ENCODE peak calls at places on chromosomes 1 and 21, in four cellular contexts. One of them, this sample, is unnamed.

GRCh38 chr1:118247593-118247992 is 62.6 kb upstream of the SPAG17 start:
- DNase-seq in HS-5: no peak
- DNase-seq in EL: peak; percentile 16
- DNase-seq in GM03348: peak; percentile 24
- DNase-seq in this sample: peak; percentile 39

GRCh38 chr1:25774921-25775774 is 24.8 kb upstream of the SELENON start:
- DNase-seq in EL: no peak
- DNase-seq in GM03348: no peak
- DNase-seq in HS-5: no peak
- DNase-seq in this sample: no peak

GRCh38 chr1:6167391-6168303 is 12.5 kb downstream of the CHD5 start:
- DNase-seq in GM03348: no peak
- DNase-seq in EL: no peak
- DNase-seq in HS-5: no peak
- DNase-seq in this sample: no peak

GRCh38 chr1:243708210-243708609 is 141.8 kb downstream of the AKT3 start:
- DNase-seq in EL: no peak
- DNase-seq in HS-5: no peak
- DNase-seq in GM03348: no peak
- DNase-seq in this sample: no peak

GRCh38 chr1:90534669-90535379 is 182.3 kb downstream of the BARHL2 start:
- DNase-seq in EL: no peak
- DNase-seq in GM03348: no peak
- DNase-seq in HS-5: no peak
- DNase-seq in this sample: no peak

GRCh38 chr1:40034869-40035268 is 5.7 kb upstream of the CAP1 start:
- DNase-seq in GM03348: no peak
- DNase-seq in HS-5: no peak
- DNase-seq in EL: no peak
- DNase-seq in this sample: no peak

GRCh38 chr1:4668738-4669700 is 14.6 kb downstream of the AJAP1 start:
- DNase-seq in GM03348: no peak
- DNase-seq in HS-5: no peak
- DNase-seq in EL: no peak
- DNase-seq in this sample: no peak

GRCh38 chr1:171446396-171446795 is 38.9 kb upstream of the PRRC2C start:
- DNase-seq in EL: no peak
- DNase-seq in GM03348: peak; percentile 11
- DNase-seq in HS-5: no peak
- DNase-seq in this sample: no peak

GRCh38 chr1:53398091-53398490 is 61.1 kb upstream of the DMRTB1 start:
- DNase-seq in HS-5: no peak
- DNase-seq in EL: no peak
- DNase-seq in GM03348: no peak
- DNase-seq in this sample: no peak

GRCh38 chr1:200373811-200374231 is 36.0 kb downstream of the ZNF281 start:
- DNase-seq in GM03348: no peak
- DNase-seq in EL: no peak
- DNase-seq in HS-5: no peak
- DNase-seq in this sample: no peak

GRCh38 chr21:28099296-28099695 is 893.4 kb downstream of the LTN1 start:
- DNase-seq in GM03348: peak; percentile 17
- DNase-seq in HS-5: no peak
- DNase-seq in EL: no peak
- DNase-seq in this sample: peak; percentile 43

GRCh38 chr1:214583113-214583512 is 19.9 kb upstream of the CENPF start:
- DNase-seq in HS-5: no peak
- DNase-seq in EL: no peak
- DNase-seq in GM03348: no peak
- DNase-seq in this sample: no peak

GRCh38 chr1:230333590-230334446 is 92.3 kb downstream of the PGBD5 start:
- DNase-seq in EL: no peak
- DNase-seq in HS-5: no peak
- DNase-seq in GM03348: no peak
- DNase-seq in this sample: no peak

GRCh38 chr21:44571844-44572782 is 1.4 kb upstream of the KRTAP10-4 start:
- DNase-seq in GM03348: no peak
- DNase-seq in EL: no peak
- DNase-seq in HS-5: no peak
- DNase-seq in this sample: no peak

GRCh38 chr1:100034465-100034864 is 64.7 kb downstream of the SLC35A3 start:
- DNase-seq in EL: peak; percentile 23
- DNase-seq in GM03348: peak; percentile 31
- DNase-seq in HS-5: no peak
- DNase-seq in this sample: no peak

GRCh38 chr21:44572959-44573583 is 458 bp upstream of the KRTAP10-4 start:
- DNase-seq in GM03348: no peak
- DNase-seq in EL: no peak
- DNase-seq in HS-5: no peak
- DNase-seq in this sample: no peak

GRCh38 chr1:42952353-42953001 is 6.2 kb downstream of the SLC2A1 start:
- DNase-seq in EL: no peak
- DNase-seq in GM03348: no peak
- DNase-seq in HS-5: no peak
- DNase-seq in this sample: no peak

GRCh38 chr21:45934570-45934969 is 47.0 kb upstream of the COL6A1 start:
- DNase-seq in GM03348: no peak
- DNase-seq in EL: no peak
- DNase-seq in HS-5: no peak
- DNase-seq in this sample: no peak

GRCh38 chr1:82162526-82163420 is 362.0 kb downstream of the ADGRL2 start:
- DNase-seq in EL: no peak
- DNase-seq in HS-5: no peak
- DNase-seq in GM03348: no peak
- DNase-seq in this sample: no peak

GRCh38 chr1:117608213-117608612 is 2.4 kb downstream of the TENT5C start:
- DNase-seq in HS-5: no peak
- DNase-seq in EL: no peak
- DNase-seq in GM03348: no peak
- DNase-seq in this sample: no peak

GRCh38 chr1:184419734-184420161 is 32.9 kb downstream of the C1orf21 start:
- DNase-seq in GM03348: no peak
- DNase-seq in EL: peak; percentile 66
- DNase-seq in HS-5: peak; percentile 34
- DNase-seq in this sample: no peak

GRCh38 chr1:198153103-198153502 is 3.7 kb upstream of the NEK7 start:
- DNase-seq in EL: peak; percentile 52
- DNase-seq in GM03348: peak; percentile 68
- DNase-seq in HS-5: no peak
- DNase-seq in this sample: peak; percentile 60

GRCh38 chr21:33380483-33380998 is 22.7 kb upstream of the IFNGR2 start:
- DNase-seq in HS-5: peak; percentile 89
- DNase-seq in GM03348: peak; percentile 92
- DNase-seq in EL: peak; percentile 98
- DNase-seq in this sample: peak; percentile 93

GRCh38 chr21:24123785-24124184 is 1483.5 kb downstream of the MRPL39 start:
- DNase-seq in GM03348: no peak
- DNase-seq in HS-5: no peak
- DNase-seq in EL: no peak
- DNase-seq in this sample: no peak

GRCh38 chr1:212073490-212073889 is 37.9 kb downstream of the DTL start:
- DNase-seq in GM03348: no peak
- DNase-seq in EL: no peak
- DNase-seq in HS-5: no peak
- DNase-seq in this sample: no peak

GRCh38 chr1:222074317-222074716 is 332.4 kb upstream of the DUSP10 start:
- DNase-seq in EL: no peak
- DNase-seq in HS-5: no peak
- DNase-seq in GM03348: no peak
- DNase-seq in this sample: no peak

GRCh38 chr1:205369621-205370230 is 13.0 kb upstream of the KLHDC8A start:
- DNase-seq in EL: no peak
- DNase-seq in GM03348: no peak
- DNase-seq in HS-5: no peak
- DNase-seq in this sample: no peak

GRCh38 chr21:36816556-36817130 is 117.7 kb downstream of the SIM2 start:
- DNase-seq in HS-5: no peak
- DNase-seq in EL: no peak
- DNase-seq in GM03348: no peak
- DNase-seq in this sample: no peak

GRCh38 chr1:226798427-226799411 is 59.6 kb upstream of the ITPKB start:
- DNase-seq in GM03348: no peak
- DNase-seq in HS-5: no peak
- DNase-seq in EL: no peak
- DNase-seq in this sample: no peak

GRCh38 chr1:206931709-206932108 is 10.0 kb upstream of the FCMR start:
- DNase-seq in HS-5: no peak
- DNase-seq in GM03348: peak; percentile 24
- DNase-seq in EL: no peak
- DNase-seq in this sample: peak; percentile 25

GRCh38 chr21:36887983-36888382 is 78.5 kb downstream of the HLCS start:
- DNase-seq in EL: no peak
- DNase-seq in HS-5: no peak
- DNase-seq in GM03348: no peak
- DNase-seq in this sample: no peak

GRCh38 chr1:6010554-6010953 is 18.3 kb upstream of the NPHP4 start:
- DNase-seq in EL: no peak
- DNase-seq in GM03348: no peak
- DNase-seq in HS-5: no peak
- DNase-seq in this sample: no peak

GRCh38 chr1:93219443-93219842 is 38.9 kb downstream of the CCDC18 start:
- DNase-seq in HS-5: no peak
- DNase-seq in EL: no peak
- DNase-seq in GM03348: no peak
- DNase-seq in this sample: no peak

GRCh38 chr1:190205713-190206112 is 272.0 kb downstream of the BRINP3 start:
- DNase-seq in GM03348: no peak
- DNase-seq in EL: peak; percentile 6
- DNase-seq in HS-5: peak; percentile 22
- DNase-seq in this sample: no peak

This sample was measured in AG20443.